ENCODE peak calls at places on chromosome 1, in nine cellular contexts. S, B, T, Z, Y, N, R, U and A are unnamed samples.

GRCh38 chr1:47378147-47378546 is 37.9 kb upstream of the FOXE3 start:
- DNase-seq in S (no peak), B (no peak), T (no peak), Z (no peak), Y (no peak), N (no peak), R (peak; percentile 62), U (no peak), A (no peak)

GRCh38 chr1:84847253-84848247 is 45.5 kb downstream of the LPAR3 start:
- DNase-seq in S (peak; percentile 18), B (peak; percentile 99), T (no peak), Z (no peak), Y (peak; percentile 72), N (peak; percentile 95), R (peak; percentile 96), U (no peak), A (peak; percentile 20)

GRCh38 chr1:179079113-179079761 is 2.6 kb upstream of the TOR3A start:
- DNase-seq in S (peak; percentile 67), B (peak; percentile 70), T (peak; percentile 77), Z (peak; percentile 49), Y (no peak), N (peak; percentile 65), R (peak; percentile 81), U (no peak), A (peak; percentile 77)

GRCh38 chr1:173603056-173603591 is at the start of gene SLC9C2:
- DNase-seq in S (peak; percentile 38), B (no peak), T (no peak), Z (no peak), Y (no peak), N (peak; percentile 69), R (peak; percentile 17), U (no peak), A (peak; percentile 11)

GRCh38 chr1:232613752-232614381 is 16.1 kb downstream of the SIPA1L2 start:
- DNase-seq in S (no peak), B (peak; percentile 76), T (no peak), Z (no peak), Y (no peak), N (no peak), R (peak; percentile 94), U (no peak), A (no peak)

GRCh38 chr1:209720326-209720725 is 15.7 kb downstream of the HSD11B1 start:
- DNase-seq in S (no peak), B (no peak), T (no peak), Z (no peak), Y (no peak), N (no peak), R (peak; percentile 42), U (no peak), A (no peak)

GRCh38 chr1:222284466-222284865 is 263.4 kb downstream of the HHIPL2 start:
- DNase-seq in S (no peak), B (no peak), T (no peak), Z (no peak), Y (no peak), N (no peak), R (peak; percentile 63), U (no peak), A (no peak)

GRCh38 chr1:212607206-212607923 is 1.2 kb upstream of the ATF3 start:
- DNase-seq in S (no peak), B (no peak), T (peak; percentile 55), Z (no peak), Y (peak; percentile 71), N (peak; percentile 78), R (no peak), U (no peak), A (peak; percentile 53)